ENCODE peak calls at places on chromosomes 13 and 19, in six cellular contexts. R is glutamatergic neuron; V is NB4; C is fibroblast of pulmonary artery; Z is stimulated activated CD4-positive, alpha-beta T cell treated with anti-CD3 and anti-CD28 coated beads, Interleukin-1b, Interleukin-23, amount 100 ng/mL, for 24 hours; D is activated CD4-positive, alpha-beta T cell treated with anti-CD3 and anti-CD28 coated beads, Interleukin-2, amount 50 U/mL, for 24 hours. Y is an unnamed sample.

GRCh38 chr13:97653741-97654140 is 219.8 kb downstream of the RAP2A start:
- DNase-seq in D (no peak), V (no peak), Z (no peak), R (no peak), C (peak; percentile 33), Y (no peak)

GRCh38 chr19:10501971-10502523 is 1.1 kb downstream of the KEAP1 start:
- DNase-seq in Z (peak; percentile 42), C (peak; percentile 45), D (no peak), R (peak; percentile 56), V (peak; percentile 86), Y (peak; percentile 63)

GRCh38 chr13:91960947-91961346 is 562.5 kb downstream of the GPC5 start:
- DNase-seq in C (no peak), R (no peak), Z (no peak), D (no peak), V (no peak), Y (no peak)

GRCh38 chr13:111920306-111920931 is 146.5 kb upstream of the SOX1 start:
- DNase-seq in D (no peak), V (no peak), C (no peak), R (no peak), Z (no peak), Y (no peak)

GRCh38 chr13:112994084-112994780 is 25.2 kb downstream of the MCF2L start:
- DNase-seq in D (no peak), C (no peak), R (no peak), V (no peak), Z (no peak), Y (no peak)

GRCh38 chr13:32642858-32643257 is 56.6 kb downstream of the PDS5B start:
- DNase-seq in D (no peak), Z (no peak), V (no peak), R (no peak), C (no peak), Y (no peak)

GRCh38 chr19:41422456-41422855 is 4.7 kb downstream of the B3GNT8 start:
- DNase-seq in C (no peak), R (no peak), V (no peak), Z (no peak), D (no peak), Y (no peak)

GRCh38 chr19:5093297-5093858 is 124.5 kb downstream of the KDM4B start:
- DNase-seq in D (no peak), C (no peak), R (no peak), Z (no peak), V (no peak), Y (no peak)

GRCh38 chr13:35953537-35954206 is 177.5 kb downstream of the DCLK1 start:
- DNase-seq in V (peak; percentile 53), C (peak; percentile 96), D (no peak), Z (no peak), R (peak; percentile 59), Y (no peak)

GRCh38 chr13:78601124-78601885 is 2.0 kb downstream of the POU4F1 start:
- DNase-seq in C (peak; percentile 33), Z (no peak), R (peak; percentile 62), D (no peak), V (no peak), Y (peak; percentile 25)

GRCh38 chr19:40575326-40575725 is 1.3 kb upstream of the SHKBP1 start:
- DNase-seq in Z (no peak), C (no peak), R (no peak), V (no peak), D (no peak), Y (no peak)